ENCODE peak calls at places on chromosomes 1 and 21, in nine cellular contexts. G is effector memory CD8-positive, alpha-beta T cell; O is EL; E is AG10803; V is activated T-helper 1 cell treated with anti-CD3 and anti-CD28 coated beads, Interleukin-12 subunit alpha, Interleukin-12 subunit beta, Interleukin-2, Interleukin-4 antibody, amounts not matched to agents 30 ng/mL and 10 ng/mL and 1 ng/mL, durations not matched to agents 14 hours and 24 hours and 36 hours; D is left ventricle myocardium superior; M is stimulated activated CD8-positive, alpha-beta memory T cell treated with anti-CD3 and anti-CD28 coated beads, Interleukin-7, amount 100 ng/mL, for 1 hour; K is 8988T; R is activated T-cell treated with anti-CD3 and anti-CD28 coated beads, Interleukin-2, amount 50 U/mL, for 72 hours. U is an unnamed sample.

GRCh38 chr1:245051349-245052221 is 103.2 kb upstream of the KIF26B start:
- DNase-seq in V (peak), R (peak), D (peak), E (no peak), G (no peak), O (no peak), M (no peak), K (no peak), U (no peak)

GRCh38 chr1:222522105-222522915 is 25.6 kb downstream of the HHIPL2 start:
- DNase-seq in E (no peak), K (no peak), O (no peak), M (no peak), V (no peak), G (no peak), R (no peak), D (no peak), U (no peak)

GRCh38 chr1:186869829-186870228 is 41.1 kb downstream of the PLA2G4A start:
- DNase-seq in R (no peak), O (no peak), M (no peak), K (no peak), G (no peak), V (no peak), D (no peak), E (no peak), U (no peak)

GRCh38 chr21:41651830-41652229 is 115.0 kb downstream of the RIPK4 start:
- DNase-seq in V (no peak), M (no peak), K (no peak), G (no peak), D (no peak), E (no peak), R (no peak), O (peak), U (no peak)

GRCh38 chr1:86515597-86515996 is 31.3 kb upstream of the CLCA4 start:
- DNase-seq in K (peak), E (no peak), G (no peak), R (no peak), D (no peak), V (no peak), M (no peak), O (peak), U (no peak)

GRCh38 chr1:2807036-2807435 is 5.5 kb upstream of the TTC34 start:
- DNase-seq in O (no peak), D (peak), M (no peak), R (no peak), G (no peak), E (no peak), K (no peak), V (no peak), U (no peak)

GRCh38 chr1:111208921-111209320 is 8.5 kb upstream of the DENND2D start:
- DNase-seq in R (no peak), E (no peak), K (no peak), G (no peak), D (no peak), V (no peak), M (no peak), O (no peak), U (no peak)

GRCh38 chr1:28266920-28267322 is 7.6 kb downstream of the SESN2 start:
- DNase-seq in M (no peak), K (no peak), G (no peak), R (no peak), D (no peak), V (no peak), O (no peak), E (no peak), U (no peak)

GRCh38 chr1:17485280-17485679 is 45.8 kb upstream of the RCC2 start:
- DNase-seq in E (no peak), R (peak), M (no peak), G (no peak), D (no peak), K (no peak), O (no peak), V (no peak), U (no peak)

GRCh38 chr1:210918893-210919292 is 215.1 kb downstream of the KCNH1 start:
- DNase-seq in G (no peak), O (no peak), R (no peak), E (no peak), D (no peak), M (no peak), K (no peak), V (no peak), U (no peak)

GRCh38 chr1:233627376-233627775 is 13.5 kb downstream of the KCNK1 start:
- DNase-seq in E (no peak), R (peak), D (no peak), V (no peak), G (no peak), M (no peak), O (no peak), K (no peak), U (no peak)

GRCh38 chr1:69613414-69613813 is 45.7 kb downstream of the LRRC7 start:
- DNase-seq in R (no peak), V (no peak), O (no peak), M (no peak), E (no peak), G (no peak), D (no peak), K (no peak), U (no peak)

GRCh38 chr1:145782166-145783099 is 41.5 kb downstream of the RNF115 start:
- DNase-seq in M (no peak), K (no peak), R (no peak), D (no peak), V (no peak), E (peak), G (no peak), O (peak), U (no peak)

GRCh38 chr1:109802136-109802900 is 38.6 kb upstream of the EPS8L3 start:
- DNase-seq in R (peak), G (peak), V (peak), E (no peak), D (no peak), M (no peak), K (no peak), O (no peak), U (no peak)

GRCh38 chr21:37368536-37369279 is 2.1 kb downstream of the DYRK1A start:
- DNase-seq in M (no peak), R (no peak), O (peak), G (no peak), D (no peak), K (no peak), V (no peak), E (peak), U (no peak)

U was measured in natural killer cell.